ENCODE peak calls at places on chromosomes 4 and X, in nine cellular contexts. One of them, this sample, is unnamed.

GRCh38 chr4:77843628-77844027 is 19.0 kb upstream of the MRPL1 start:
- DNase-seq in neural progenitor cell: no peak
- DNase-seq in GM23248: no peak
- DNase-seq in PC-3: no peak
- DNase-seq in GM23338: peak; percentile 29
- DNase-seq in hepatocyte: no peak
- DNase-seq in MM.1S: no peak
- DNase-seq in OCI-LY7: no peak
- DNase-seq in SK-N-SH: no peak
- DNase-seq in this sample: no peak

GRCh38 chrX:132059973-132060540 is 37.0 kb downstream of the STK26 start:
- DNase-seq in neural progenitor cell: no peak
- DNase-seq in GM23248: no peak
- DNase-seq in PC-3: peak; percentile 12
- DNase-seq in GM23338: no peak
- DNase-seq in hepatocyte: no peak
- DNase-seq in MM.1S: no peak
- DNase-seq in OCI-LY7: no peak
- DNase-seq in SK-N-SH: no peak
- DNase-seq in this sample: no peak

GRCh38 chrX:101550362-101550761 is at the start of gene ARMCX1:
- DNase-seq in neural progenitor cell: peak; percentile 66
- DNase-seq in GM23248: peak; percentile 84
- DNase-seq in PC-3: no peak
- DNase-seq in GM23338: peak; percentile 65
- DNase-seq in hepatocyte: peak; percentile 81
- DNase-seq in MM.1S: no peak
- DNase-seq in OCI-LY7: no peak
- DNase-seq in SK-N-SH: peak; percentile 74
- DNase-seq in this sample: no peak

GRCh38 chrX:43876680-43877079 is 5.6 kb downstream of the MAOB start:
- DNase-seq in neural progenitor cell: no peak
- DNase-seq in GM23248: no peak
- DNase-seq in PC-3: no peak
- DNase-seq in GM23338: no peak
- DNase-seq in hepatocyte: no peak
- DNase-seq in MM.1S: no peak
- DNase-seq in OCI-LY7: no peak
- DNase-seq in SK-N-SH: no peak
- DNase-seq in this sample: no peak

GRCh38 chrX:13126785-13127184 is 82.4 kb upstream of the FAM9C start:
- DNase-seq in neural progenitor cell: no peak
- DNase-seq in GM23248: peak; percentile 58
- DNase-seq in PC-3: no peak
- DNase-seq in GM23338: no peak
- DNase-seq in hepatocyte: peak; percentile 67
- DNase-seq in MM.1S: no peak
- DNase-seq in OCI-LY7: no peak
- DNase-seq in SK-N-SH: peak; percentile 4
- DNase-seq in this sample: no peak

GRCh38 chrX:22147214-22147613 is 115.1 kb downstream of the PHEX start:
- DNase-seq in neural progenitor cell: no peak
- DNase-seq in GM23248: no peak
- DNase-seq in PC-3: no peak
- DNase-seq in GM23338: no peak
- DNase-seq in hepatocyte: no peak
- DNase-seq in MM.1S: no peak
- DNase-seq in OCI-LY7: no peak
- DNase-seq in SK-N-SH: no peak
- DNase-seq in this sample: no peak

GRCh38 chrX:30822068-30822671 is 66.9 kb downstream of the TAB3 start:
- DNase-seq in neural progenitor cell: no peak
- DNase-seq in GM23248: peak; percentile 4
- DNase-seq in PC-3: peak; percentile 28
- DNase-seq in GM23338: peak; percentile 15
- DNase-seq in hepatocyte: peak; percentile 7
- DNase-seq in MM.1S: peak; percentile 36
- DNase-seq in OCI-LY7: peak; percentile 51
- DNase-seq in SK-N-SH: no peak
- DNase-seq in this sample: no peak

GRCh38 chr4:3656441-3657376 is 109.5 kb upstream of the ADRA2C start:
- DNase-seq in neural progenitor cell: peak; percentile 33
- DNase-seq in GM23248: no peak
- DNase-seq in PC-3: no peak
- DNase-seq in GM23338: no peak
- DNase-seq in hepatocyte: no peak
- DNase-seq in MM.1S: no peak
- DNase-seq in OCI-LY7: peak; percentile 83
- DNase-seq in SK-N-SH: no peak
- DNase-seq in this sample: no peak

GRCh38 chrX:112863850-112864249 is 23.2 kb upstream of the AMOT start:
- DNase-seq in neural progenitor cell: no peak
- DNase-seq in GM23248: peak; percentile 4
- DNase-seq in PC-3: no peak
- DNase-seq in GM23338: no peak
- DNase-seq in hepatocyte: no peak
- DNase-seq in MM.1S: no peak
- DNase-seq in OCI-LY7: no peak
- DNase-seq in SK-N-SH: no peak
- DNase-seq in this sample: no peak

GRCh38 chr4:159455675-159456235 is 352.9 kb downstream of the RAPGEF2 start:
- DNase-seq in neural progenitor cell: peak; percentile 56
- DNase-seq in GM23248: peak; percentile 57
- DNase-seq in PC-3: peak; percentile 66
- DNase-seq in GM23338: peak; percentile 74
- DNase-seq in hepatocyte: peak; percentile 62
- DNase-seq in MM.1S: peak; percentile 21
- DNase-seq in OCI-LY7: peak; percentile 28
- DNase-seq in SK-N-SH: peak; percentile 68
- DNase-seq in this sample: peak; percentile 31

DNA sequence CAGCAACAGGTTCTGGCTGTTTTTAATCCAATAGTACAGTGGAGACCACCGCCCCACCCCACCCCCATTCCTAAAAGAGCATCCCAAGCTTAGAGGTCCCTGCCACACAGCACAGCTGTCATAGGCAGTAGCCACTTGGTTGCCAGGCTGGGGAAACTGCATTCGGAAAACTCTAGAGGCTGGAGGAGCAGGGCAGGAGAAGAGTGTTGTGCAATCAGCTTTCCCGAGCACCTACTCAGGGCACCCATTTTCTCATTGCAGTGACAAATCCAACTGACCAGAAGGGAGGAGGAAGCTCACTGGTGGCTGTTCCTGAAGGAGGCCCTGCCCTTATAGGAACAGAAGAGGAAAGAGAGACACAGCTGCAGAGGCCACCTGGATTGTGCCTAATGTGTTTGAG is 1.1 kb downstream of the CXCL1 start:
- DNase-seq in neural progenitor cell: no peak
- DNase-seq in GM23248: no peak
- DNase-seq in PC-3: peak; percentile 82
- DNase-seq in GM23338: peak; percentile 11
- DNase-seq in hepatocyte: no peak
- DNase-seq in MM.1S: no peak
- DNase-seq in OCI-LY7: no peak
- DNase-seq in SK-N-SH: no peak
- DNase-seq in this sample: no peak
- TF ChIP-seq EZH2phosphoT487 in neural progenitor cell: no peak
- TF ChIP-seq EZH2phosphoT487 in GM23248: no peak
- TF ChIP-seq EZH2phosphoT487 in PC-3: no peak
- TF ChIP-seq EZH2phosphoT487 in GM23338: no peak
- TF ChIP-seq EZH2phosphoT487 in hepatocyte: no peak
- TF ChIP-seq EZH2phosphoT487 in MM.1S: no peak
- TF ChIP-seq EZH2phosphoT487 in OCI-LY7: no peak
- TF ChIP-seq EZH2phosphoT487 in SK-N-SH: no peak
- TF ChIP-seq EZH2phosphoT487 in this sample: no peak

GRCh38 chr4:121307441-121308327 is 73.1 kb downstream of the QRFPR start:
- DNase-seq in neural progenitor cell: peak; percentile 80
- DNase-seq in GM23248: peak; percentile 69
- DNase-seq in PC-3: peak; percentile 56
- DNase-seq in GM23338: peak; percentile 85
- DNase-seq in hepatocyte: peak; percentile 72
- DNase-seq in MM.1S: peak; percentile 86
- DNase-seq in OCI-LY7: peak; percentile 28
- DNase-seq in SK-N-SH: no peak
- DNase-seq in this sample: peak; percentile 63
- TF ChIP-seq EZH2phosphoT487 in neural progenitor cell: no peak
- TF ChIP-seq EZH2phosphoT487 in GM23248: no peak
- TF ChIP-seq EZH2phosphoT487 in PC-3: no peak
- TF ChIP-seq EZH2phosphoT487 in GM23338: no peak
- TF ChIP-seq EZH2phosphoT487 in hepatocyte: no peak
- TF ChIP-seq EZH2phosphoT487 in MM.1S: no peak
- TF ChIP-seq EZH2phosphoT487 in OCI-LY7: no peak
- TF ChIP-seq EZH2phosphoT487 in SK-N-SH: no peak
- TF ChIP-seq EZH2phosphoT487 in this sample: no peak

GRCh38 chr4:25403699-25404098 is 26.6 kb downstream of the ANAPC4 start:
- DNase-seq in neural progenitor cell: no peak
- DNase-seq in GM23248: no peak
- DNase-seq in PC-3: no peak
- DNase-seq in GM23338: no peak
- DNase-seq in hepatocyte: no peak
- DNase-seq in MM.1S: no peak
- DNase-seq in OCI-LY7: no peak
- DNase-seq in SK-N-SH: no peak
- DNase-seq in this sample: no peak

GRCh38 chr4:25402521-25402920 is 25.5 kb downstream of the ANAPC4 start:
- DNase-seq in neural progenitor cell: no peak
- DNase-seq in GM23248: peak; percentile 71
- DNase-seq in PC-3: no peak
- DNase-seq in GM23338: no peak
- DNase-seq in hepatocyte: no peak
- DNase-seq in MM.1S: no peak
- DNase-seq in OCI-LY7: no peak
- DNase-seq in SK-N-SH: no peak
- DNase-seq in this sample: no peak

GRCh38 chr4:25399502-25399901 is 22.4 kb downstream of the ANAPC4 start:
- DNase-seq in neural progenitor cell: no peak
- DNase-seq in GM23248: no peak
- DNase-seq in PC-3: no peak
- DNase-seq in GM23338: no peak
- DNase-seq in hepatocyte: no peak
- DNase-seq in MM.1S: no peak
- DNase-seq in OCI-LY7: no peak
- DNase-seq in SK-N-SH: no peak
- DNase-seq in this sample: no peak

GRCh38 chr4:25397305-25397704 is 20.2 kb downstream of the ANAPC4 start:
- DNase-seq in neural progenitor cell: no peak
- DNase-seq in GM23248: no peak
- DNase-seq in PC-3: no peak
- DNase-seq in GM23338: no peak
- DNase-seq in hepatocyte: no peak
- DNase-seq in MM.1S: no peak
- DNase-seq in OCI-LY7: no peak
- DNase-seq in SK-N-SH: no peak
- DNase-seq in this sample: no peak

DNA sequence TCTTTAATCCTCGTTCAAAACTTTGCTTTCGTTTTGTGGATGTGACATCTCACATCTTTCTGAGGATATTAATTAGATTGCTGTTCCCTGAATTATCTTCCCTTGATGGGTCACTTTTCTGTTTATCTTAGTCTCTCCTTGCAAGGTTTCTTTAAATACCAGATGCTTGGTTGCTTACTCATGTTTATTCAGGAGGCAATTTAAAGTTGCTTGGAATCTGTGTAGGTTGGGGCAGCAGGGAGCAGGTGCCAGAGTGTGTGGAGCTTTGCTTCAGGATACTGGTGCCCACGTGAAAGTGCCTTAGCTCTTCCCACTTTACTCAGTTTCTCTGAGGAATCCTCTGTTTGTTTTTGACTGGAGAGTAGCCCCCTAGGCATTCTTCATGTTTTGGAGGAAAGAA is 24.0 kb downstream of the ANAPC4 start:
- DNase-seq in neural progenitor cell: no peak
- DNase-seq in GM23248: peak; percentile 35
- DNase-seq in PC-3: peak; percentile 75
- DNase-seq in GM23338: no peak
- DNase-seq in hepatocyte: no peak
- DNase-seq in MM.1S: no peak
- DNase-seq in OCI-LY7: no peak
- DNase-seq in SK-N-SH: no peak
- DNase-seq in this sample: no peak
- TF ChIP-seq EZH2phosphoT487 in neural progenitor cell: no peak
- TF ChIP-seq EZH2phosphoT487 in GM23248: no peak
- TF ChIP-seq EZH2phosphoT487 in PC-3: no peak
- TF ChIP-seq EZH2phosphoT487 in GM23338: no peak
- TF ChIP-seq EZH2phosphoT487 in hepatocyte: no peak
- TF ChIP-seq EZH2phosphoT487 in MM.1S: no peak
- TF ChIP-seq EZH2phosphoT487 in OCI-LY7: no peak
- TF ChIP-seq EZH2phosphoT487 in SK-N-SH: no peak
- TF ChIP-seq EZH2phosphoT487 in this sample: no peak

DNA sequence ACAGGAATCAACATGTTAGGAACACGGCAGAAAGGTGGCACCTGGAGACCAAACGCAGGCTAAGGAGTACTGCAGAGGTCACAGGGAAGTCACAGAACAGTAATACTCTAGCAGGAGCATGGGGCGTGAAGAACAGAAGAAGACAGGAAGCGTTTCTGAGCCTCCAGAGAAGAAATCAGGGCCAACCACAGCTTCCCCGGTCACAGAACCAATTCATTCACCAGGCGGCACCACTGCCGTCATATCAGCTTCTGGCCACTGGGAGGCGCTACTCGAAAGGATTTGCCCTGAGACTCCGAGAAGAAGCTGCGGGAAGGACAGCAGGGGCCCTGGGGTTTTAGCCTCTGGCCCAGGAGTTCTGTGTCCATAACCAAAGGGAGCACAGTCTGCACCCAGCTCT is 78.0 kb upstream of the DRD5 start:
- DNase-seq in neural progenitor cell: peak; percentile 71
- DNase-seq in GM23248: peak; percentile 43
- DNase-seq in PC-3: peak; percentile 57
- DNase-seq in GM23338: peak; percentile 80
- DNase-seq in hepatocyte: peak; percentile 64
- DNase-seq in MM.1S: peak; percentile 85
- DNase-seq in OCI-LY7: peak; percentile 43
- DNase-seq in SK-N-SH: peak; percentile 58
- DNase-seq in this sample: peak; percentile 52
- TF ChIP-seq EZH2phosphoT487 in neural progenitor cell: no peak
- TF ChIP-seq EZH2phosphoT487 in GM23248: no peak
- TF ChIP-seq EZH2phosphoT487 in PC-3: no peak
- TF ChIP-seq EZH2phosphoT487 in GM23338: no peak
- TF ChIP-seq EZH2phosphoT487 in hepatocyte: no peak
- TF ChIP-seq EZH2phosphoT487 in MM.1S: no peak
- TF ChIP-seq EZH2phosphoT487 in OCI-LY7: no peak
- TF ChIP-seq EZH2phosphoT487 in SK-N-SH: no peak
- TF ChIP-seq EZH2phosphoT487 in this sample: no peak